ENCODE peak calls at places on chromosome 15, in eight cellular contexts. One of them, this sample, is unnamed.

GRCh38 chr15:34043391-34043790 is 4.4 kb upstream of the AVEN start:
- DNase-seq in fibroblast of lung: no peak
- DNase-seq in heart right ventricle: no peak
- DNase-seq in iPS DF 6.9: no peak
- DNase-seq in BE2C: no peak
- DNase-seq in kidney: no peak
- DNase-seq in CD4-positive, CD25-positive, alpha-beta regulatory T cell: no peak
- DNase-seq in effector memory CD4-positive, alpha-beta T cell: no peak
- DNase-seq in this sample: no peak

GRCh38 chr15:38254065-38254883 is 1.6 kb downstream of the SPRED1 start:
- DNase-seq in fibroblast of lung: peak; percentile 65
- DNase-seq in heart right ventricle: peak; percentile 24
- DNase-seq in iPS DF 6.9: no peak
- DNase-seq in BE2C: peak; percentile 45
- DNase-seq in kidney: no peak
- DNase-seq in CD4-positive, CD25-positive, alpha-beta regulatory T cell: no peak
- DNase-seq in effector memory CD4-positive, alpha-beta T cell: no peak
- DNase-seq in this sample: no peak

GRCh38 chr15:32867313-32867626 is 149.5 kb downstream of the GREM1 start:
- DNase-seq in fibroblast of lung: peak; percentile 95
- DNase-seq in heart right ventricle: no peak
- DNase-seq in iPS DF 6.9: no peak
- DNase-seq in BE2C: no peak
- DNase-seq in kidney: no peak
- DNase-seq in CD4-positive, CD25-positive, alpha-beta regulatory T cell: no peak
- DNase-seq in effector memory CD4-positive, alpha-beta T cell: no peak
- DNase-seq in this sample: no peak

GRCh38 chr15:73366766-73367623 is 1.8 kb downstream of the HCN4 start:
- DNase-seq in fibroblast of lung: no peak
- DNase-seq in heart right ventricle: peak; percentile 29
- DNase-seq in iPS DF 6.9: no peak
- DNase-seq in BE2C: no peak
- DNase-seq in kidney: no peak
- DNase-seq in CD4-positive, CD25-positive, alpha-beta regulatory T cell: no peak
- DNase-seq in effector memory CD4-positive, alpha-beta T cell: no peak
- DNase-seq in this sample: no peak

GRCh38 chr15:61091229-61091628 is 137.9 kb downstream of the RORA start:
- DNase-seq in fibroblast of lung: no peak
- DNase-seq in heart right ventricle: no peak
- DNase-seq in iPS DF 6.9: no peak
- DNase-seq in BE2C: peak; percentile 45
- DNase-seq in kidney: no peak
- DNase-seq in CD4-positive, CD25-positive, alpha-beta regulatory T cell: no peak
- DNase-seq in effector memory CD4-positive, alpha-beta T cell: no peak
- DNase-seq in this sample: no peak

GRCh38 chr15:70775160-70775559 is 11.8 kb upstream of the UACA start:
- DNase-seq in fibroblast of lung: peak; percentile 62
- DNase-seq in heart right ventricle: no peak
- DNase-seq in iPS DF 6.9: no peak
- DNase-seq in BE2C: no peak
- DNase-seq in kidney: no peak
- DNase-seq in CD4-positive, CD25-positive, alpha-beta regulatory T cell: no peak
- DNase-seq in effector memory CD4-positive, alpha-beta T cell: no peak
- DNase-seq in this sample: no peak

GRCh38 chr15:70507772-70508351 is 255.5 kb downstream of the UACA start:
- DNase-seq in fibroblast of lung: peak; percentile 35
- DNase-seq in heart right ventricle: no peak
- DNase-seq in iPS DF 6.9: no peak
- DNase-seq in BE2C: no peak
- DNase-seq in kidney: no peak
- DNase-seq in CD4-positive, CD25-positive, alpha-beta regulatory T cell: no peak
- DNase-seq in effector memory CD4-positive, alpha-beta T cell: no peak
- DNase-seq in this sample: no peak

GRCh38 chr15:28114721-28115622 is 15.9 kb upstream of the OCA2 start:
- DNase-seq in fibroblast of lung: no peak
- DNase-seq in heart right ventricle: no peak
- DNase-seq in iPS DF 6.9: no peak
- DNase-seq in BE2C: no peak
- DNase-seq in kidney: no peak
- DNase-seq in CD4-positive, CD25-positive, alpha-beta regulatory T cell: no peak
- DNase-seq in effector memory CD4-positive, alpha-beta T cell: no peak
- DNase-seq in this sample: no peak

GRCh38 chr15:25710184-25710583 is 152.9 kb downstream of the ATP10A start:
- DNase-seq in fibroblast of lung: no peak
- DNase-seq in heart right ventricle: peak; percentile 25
- DNase-seq in iPS DF 6.9: no peak
- DNase-seq in BE2C: peak; percentile 39
- DNase-seq in kidney: no peak
- DNase-seq in CD4-positive, CD25-positive, alpha-beta regulatory T cell: no peak
- DNase-seq in effector memory CD4-positive, alpha-beta T cell: no peak
- DNase-seq in this sample: peak; percentile 30

GRCh38 chr15:53458736-53459135 is 300.7 kb downstream of the WDR72 start:
- DNase-seq in fibroblast of lung: no peak
- DNase-seq in heart right ventricle: no peak
- DNase-seq in iPS DF 6.9: no peak
- DNase-seq in BE2C: no peak
- DNase-seq in kidney: no peak
- DNase-seq in CD4-positive, CD25-positive, alpha-beta regulatory T cell: no peak
- DNase-seq in effector memory CD4-positive, alpha-beta T cell: no peak
- DNase-seq in this sample: no peak

GRCh38 chr15:62745621-62746180 is 296.8 kb upstream of the TPM1 start:
- DNase-seq in fibroblast of lung: peak; percentile 73
- DNase-seq in heart right ventricle: no peak
- DNase-seq in iPS DF 6.9: no peak
- DNase-seq in BE2C: no peak
- DNase-seq in kidney: no peak
- DNase-seq in CD4-positive, CD25-positive, alpha-beta regulatory T cell: no peak
- DNase-seq in effector memory CD4-positive, alpha-beta T cell: no peak
- DNase-seq in this sample: no peak

GRCh38 chr15:31222769-31223345 is 103.8 kb upstream of the KLF13 start:
- DNase-seq in fibroblast of lung: no peak
- DNase-seq in heart right ventricle: no peak
- DNase-seq in iPS DF 6.9: no peak
- DNase-seq in BE2C: no peak
- DNase-seq in kidney: no peak
- DNase-seq in CD4-positive, CD25-positive, alpha-beta regulatory T cell: no peak
- DNase-seq in effector memory CD4-positive, alpha-beta T cell: no peak
- DNase-seq in this sample: no peak

GRCh38 chr15:101669744-101670143 is 17.6 kb upstream of the TM2D3 start:
- DNase-seq in fibroblast of lung: peak; percentile 51
- DNase-seq in heart right ventricle: no peak
- DNase-seq in iPS DF 6.9: no peak
- DNase-seq in BE2C: no peak
- DNase-seq in kidney: no peak
- DNase-seq in CD4-positive, CD25-positive, alpha-beta regulatory T cell: no peak
- DNase-seq in effector memory CD4-positive, alpha-beta T cell: no peak
- DNase-seq in this sample: no peak

GRCh38 chr15:55221090-55222011 is 24.6 kb upstream of the RSL24D1 start:
- DNase-seq in fibroblast of lung: peak; percentile 97
- DNase-seq in heart right ventricle: no peak
- DNase-seq in iPS DF 6.9: no peak
- DNase-seq in BE2C: no peak
- DNase-seq in kidney: no peak
- DNase-seq in CD4-positive, CD25-positive, alpha-beta regulatory T cell: no peak
- DNase-seq in effector memory CD4-positive, alpha-beta T cell: no peak
- DNase-seq in this sample: no peak

GRCh38 chr15:31856581-31856980 is 173.7 kb upstream of the CHRNA7 start:
- DNase-seq in fibroblast of lung: no peak
- DNase-seq in heart right ventricle: no peak
- DNase-seq in iPS DF 6.9: no peak
- DNase-seq in BE2C: no peak
- DNase-seq in kidney: no peak
- DNase-seq in CD4-positive, CD25-positive, alpha-beta regulatory T cell: no peak
- DNase-seq in effector memory CD4-positive, alpha-beta T cell: no peak
- DNase-seq in this sample: no peak

GRCh38 chr15:70533931-70534742 is 229.2 kb downstream of the UACA start:
- DNase-seq in fibroblast of lung: no peak
- DNase-seq in heart right ventricle: no peak
- DNase-seq in iPS DF 6.9: no peak
- DNase-seq in BE2C: no peak
- DNase-seq in kidney: no peak
- DNase-seq in CD4-positive, CD25-positive, alpha-beta regulatory T cell: no peak
- DNase-seq in effector memory CD4-positive, alpha-beta T cell: no peak
- DNase-seq in this sample: no peak

GRCh38 chr15:50265620-50266019 is at the start of gene HDC:
- DNase-seq in fibroblast of lung: no peak
- DNase-seq in heart right ventricle: no peak
- DNase-seq in iPS DF 6.9: no peak
- DNase-seq in BE2C: no peak
- DNase-seq in kidney: no peak
- DNase-seq in CD4-positive, CD25-positive, alpha-beta regulatory T cell: no peak
- DNase-seq in effector memory CD4-positive, alpha-beta T cell: no peak
- DNase-seq in this sample: no peak

GRCh38 chr15:65957451-65957850 is 88.2 kb downstream of the RAB11A start:
- DNase-seq in fibroblast of lung: no peak
- DNase-seq in heart right ventricle: no peak
- DNase-seq in iPS DF 6.9: no peak
- DNase-seq in BE2C: no peak
- DNase-seq in kidney: no peak
- DNase-seq in CD4-positive, CD25-positive, alpha-beta regulatory T cell: no peak
- DNase-seq in effector memory CD4-positive, alpha-beta T cell: no peak
- DNase-seq in this sample: no peak

GRCh38 chr15:72229076-72229946 is 1.7 kb downstream of the PKM start:
- DNase-seq in fibroblast of lung: peak; percentile 36
- DNase-seq in heart right ventricle: no peak
- DNase-seq in iPS DF 6.9: no peak
- DNase-seq in BE2C: peak; percentile 16
- DNase-seq in kidney: no peak
- DNase-seq in CD4-positive, CD25-positive, alpha-beta regulatory T cell: peak; percentile 28
- DNase-seq in effector memory CD4-positive, alpha-beta T cell: peak; percentile 40
- DNase-seq in this sample: no peak

GRCh38 chr15:39595621-39596221 is 14.8 kb downstream of the THBS1 start:
- DNase-seq in fibroblast of lung: peak; percentile 23
- DNase-seq in heart right ventricle: no peak
- DNase-seq in iPS DF 6.9: no peak
- DNase-seq in BE2C: no peak
- DNase-seq in kidney: no peak
- DNase-seq in CD4-positive, CD25-positive, alpha-beta regulatory T cell: no peak
- DNase-seq in effector memory CD4-positive, alpha-beta T cell: no peak
- DNase-seq in this sample: no peak

GRCh38 chr15:32844118-32844711 is 126.4 kb downstream of the GREM1 start:
- DNase-seq in fibroblast of lung: peak; percentile 78
- DNase-seq in heart right ventricle: no peak
- DNase-seq in iPS DF 6.9: no peak
- DNase-seq in BE2C: no peak
- DNase-seq in kidney: no peak
- DNase-seq in CD4-positive, CD25-positive, alpha-beta regulatory T cell: no peak
- DNase-seq in effector memory CD4-positive, alpha-beta T cell: no peak
- DNase-seq in this sample: no peak

DNA sequence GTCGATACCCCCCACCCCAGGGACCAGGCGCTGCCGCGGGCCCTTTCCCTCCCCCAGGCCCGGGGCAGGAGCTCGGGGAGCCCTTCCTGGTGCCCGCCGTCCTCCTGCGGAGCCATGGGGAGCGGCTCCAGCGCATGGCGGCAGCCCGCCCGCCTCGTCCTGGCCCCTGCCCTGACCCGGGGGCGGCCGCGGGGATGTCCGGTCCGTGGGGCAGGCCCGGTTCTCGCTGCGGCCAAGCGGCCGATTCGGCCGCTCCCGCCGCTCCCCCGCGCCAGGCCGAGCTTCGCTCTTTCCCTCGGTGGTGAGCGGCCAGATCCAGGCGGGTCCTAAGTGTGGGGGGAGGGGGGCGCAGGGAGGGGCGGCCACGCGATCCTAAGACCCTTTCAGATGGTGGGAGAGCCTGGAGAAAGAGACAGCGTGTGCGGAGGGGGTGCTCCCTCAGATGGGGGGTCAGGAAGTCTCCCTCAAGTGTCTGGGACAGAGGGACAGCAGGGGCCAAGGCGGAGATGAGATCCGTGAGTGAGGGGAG is 1.3 kb downstream of the NEIL1 start:
- DNase-seq in fibroblast of lung: no peak
- DNase-seq in heart right ventricle: no peak
- DNase-seq in iPS DF 6.9: no peak
- DNase-seq in BE2C: no peak
- DNase-seq in kidney: peak; percentile 84
- DNase-seq in CD4-positive, CD25-positive, alpha-beta regulatory T cell: no peak
- DNase-seq in effector memory CD4-positive, alpha-beta T cell: no peak
- DNase-seq in this sample: no peak
- H3K4me1 ChIP-seq in fibroblast of lung: no peaks in the 10 kb centered on the region
- H3K4me1 ChIP-seq in heart right ventricle: peaks cover 22% of the 10 kb centered on the region
- H3K4me1 ChIP-seq in iPS DF 6.9: no peaks in the 10 kb centered on the region
- H3K4me1 ChIP-seq in BE2C: no peaks in the 10 kb centered on the region
- H3K4me1 ChIP-seq in kidney: no peaks in the 10 kb centered on the region
- H3K4me1 ChIP-seq in CD4-positive, CD25-positive, alpha-beta regulatory T cell: peaks cover 32% of the 10 kb centered on the region
- H3K4me1 ChIP-seq in effector memory CD4-positive, alpha-beta T cell: peaks cover 24% of the 10 kb centered on the region
- H3K4me1 ChIP-seq in this sample: peaks cover 8% of the 10 kb centered on the region

GRCh38 chr15:88814393-88814792 is 11.2 kb downstream of the ACAN start:
- DNase-seq in fibroblast of lung: no peak
- DNase-seq in heart right ventricle: no peak
- DNase-seq in iPS DF 6.9: no peak
- DNase-seq in BE2C: peak; percentile 39
- DNase-seq in kidney: no peak
- DNase-seq in CD4-positive, CD25-positive, alpha-beta regulatory T cell: no peak
- DNase-seq in effector memory CD4-positive, alpha-beta T cell: no peak
- DNase-seq in this sample: no peak
- H3K4me1 ChIP-seq in fibroblast of lung: no peaks in the 10 kb centered on the region
- H3K4me1 ChIP-seq in heart right ventricle: no peaks in the 10 kb centered on the region
- H3K4me1 ChIP-seq in iPS DF 6.9: no peaks in the 10 kb centered on the region
- H3K4me1 ChIP-seq in BE2C: no peaks in the 10 kb centered on the region
- H3K4me1 ChIP-seq in kidney: no peaks in the 10 kb centered on the region
- H3K4me1 ChIP-seq in CD4-positive, CD25-positive, alpha-beta regulatory T cell: no peaks in the 10 kb centered on the region
- H3K4me1 ChIP-seq in effector memory CD4-positive, alpha-beta T cell: no peaks in the 10 kb centered on the region
- H3K4me1 ChIP-seq in this sample: peaks cover 15% of the 10 kb centered on the region

GRCh38 chr15:84827246-84827645 is 10.1 kb downstream of the ALPK3 start:
- DNase-seq in fibroblast of lung: no peak
- DNase-seq in heart right ventricle: no peak
- DNase-seq in iPS DF 6.9: no peak
- DNase-seq in BE2C: no peak
- DNase-seq in kidney: no peak
- DNase-seq in CD4-positive, CD25-positive, alpha-beta regulatory T cell: no peak
- DNase-seq in effector memory CD4-positive, alpha-beta T cell: no peak
- DNase-seq in this sample: no peak
- H3K4me1 ChIP-seq in fibroblast of lung: no peaks in the 10 kb centered on the region
- H3K4me1 ChIP-seq in heart right ventricle: peaks cover 100% of the 10 kb centered on the region
- H3K4me1 ChIP-seq in iPS DF 6.9: no peaks in the 10 kb centered on the region
- H3K4me1 ChIP-seq in BE2C: peaks cover 3% of the 10 kb centered on the region
- H3K4me1 ChIP-seq in kidney: peaks cover 31% of the 10 kb centered on the region
- H3K4me1 ChIP-seq in CD4-positive, CD25-positive, alpha-beta regulatory T cell: no peaks in the 10 kb centered on the region
- H3K4me1 ChIP-seq in effector memory CD4-positive, alpha-beta T cell: no peaks in the 10 kb centered on the region
- H3K4me1 ChIP-seq in this sample: peaks cover 7% of the 10 kb centered on the region

DNA sequence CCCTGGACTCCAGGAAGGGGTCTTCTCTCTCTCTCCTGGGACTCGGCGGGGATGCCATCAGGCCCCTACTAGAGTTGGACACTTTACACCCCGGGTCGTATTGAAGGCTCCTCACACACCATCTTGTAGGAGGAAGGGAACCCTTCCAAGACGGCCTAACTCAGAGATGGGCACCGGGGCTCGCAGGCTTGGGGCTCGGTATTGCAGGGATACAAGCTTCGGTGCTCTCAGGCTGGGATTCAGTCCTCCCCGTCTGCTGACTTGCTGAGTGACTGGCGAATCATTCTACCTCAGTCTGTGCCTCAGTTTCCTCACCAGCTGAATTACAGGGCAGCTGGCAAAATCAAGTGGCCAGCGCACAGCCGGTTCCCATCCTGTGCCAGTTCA is 419 bp upstream of the CALML4 start:
- DNase-seq in fibroblast of lung: no peak
- DNase-seq in heart right ventricle: no peak
- DNase-seq in iPS DF 6.9: no peak
- DNase-seq in BE2C: no peak
- DNase-seq in kidney: no peak
- DNase-seq in CD4-positive, CD25-positive, alpha-beta regulatory T cell: no peak
- DNase-seq in effector memory CD4-positive, alpha-beta T cell: no peak
- DNase-seq in this sample: no peak
- H3K4me1 ChIP-seq in fibroblast of lung: no peaks in the 10 kb centered on the region
- H3K4me1 ChIP-seq in heart right ventricle: peaks cover 37% of the 10 kb centered on the region
- H3K4me1 ChIP-seq in iPS DF 6.9: peaks cover 16% of the 10 kb centered on the region
- H3K4me1 ChIP-seq in BE2C: peaks cover 4% of the 10 kb centered on the region
- H3K4me1 ChIP-seq in kidney: peaks cover 17% of the 10 kb centered on the region
- H3K4me1 ChIP-seq in CD4-positive, CD25-positive, alpha-beta regulatory T cell: peaks cover 14% of the 10 kb centered on the region
- H3K4me1 ChIP-seq in effector memory CD4-positive, alpha-beta T cell: peaks cover 11% of the 10 kb centered on the region
- H3K4me1 ChIP-seq in this sample: peaks cover 29% of the 10 kb centered on the region